ENCODE peak calls at places on chromosomes 6 and 20, in eight cellular contexts. One of them, this sample, is unnamed.

GRCh38 chr6:441126-441920 is 49.8 kb downstream of the IRF4 start:
- DNase-seq in NCI-H1105: no peak
- DNase-seq in EH: no peak
- DNase-seq in HTR-8/SVneo: no peak
- DNase-seq in CD8-positive, alpha-beta memory T cell: no peak
- DNase-seq in activated CD8-positive, alpha-beta T cell treated with anti-CD3 and anti-CD28 coated beads for 36 hours: no peak
- DNase-seq in stimulated activated CD4-positive, alpha-beta T cell treated with anti-CD3 and anti-CD28 coated beads, Interleukin-1b, Interleukin-23, amount 100 ng/mL, for 24 hours: no peak
- DNase-seq in HEK293T: no peak
- DNase-seq in this sample: no peak

GRCh38 chr6:33384581-33385020 is 7.0 kb upstream of the KIFC1 start:
- DNase-seq in NCI-H1105: no peak
- DNase-seq in EH: peak
- DNase-seq in HTR-8/SVneo: peak
- DNase-seq in CD8-positive, alpha-beta memory T cell: no peak
- DNase-seq in activated CD8-positive, alpha-beta T cell treated with anti-CD3 and anti-CD28 coated beads for 36 hours: no peak
- DNase-seq in stimulated activated CD4-positive, alpha-beta T cell treated with anti-CD3 and anti-CD28 coated beads, Interleukin-1b, Interleukin-23, amount 100 ng/mL, for 24 hours: no peak
- DNase-seq in HEK293T: peak
- DNase-seq in this sample: peak

GRCh38 chr6:26312501-26313390 is 52.3 kb upstream of the BTN3A2 start:
- DNase-seq in NCI-H1105: peak
- DNase-seq in EH: peak
- DNase-seq in HTR-8/SVneo: no peak
- DNase-seq in CD8-positive, alpha-beta memory T cell: peak
- DNase-seq in activated CD8-positive, alpha-beta T cell treated with anti-CD3 and anti-CD28 coated beads for 36 hours: peak
- DNase-seq in stimulated activated CD4-positive, alpha-beta T cell treated with anti-CD3 and anti-CD28 coated beads, Interleukin-1b, Interleukin-23, amount 100 ng/mL, for 24 hours: peak
- DNase-seq in HEK293T: no peak
- DNase-seq in this sample: peak

GRCh38 chr6:119350202-119351004 is 842 bp upstream of the MAN1A1 start:
- DNase-seq in NCI-H1105: peak
- DNase-seq in EH: peak
- DNase-seq in HTR-8/SVneo: no peak
- DNase-seq in CD8-positive, alpha-beta memory T cell: peak
- DNase-seq in activated CD8-positive, alpha-beta T cell treated with anti-CD3 and anti-CD28 coated beads for 36 hours: peak
- DNase-seq in stimulated activated CD4-positive, alpha-beta T cell treated with anti-CD3 and anti-CD28 coated beads, Interleukin-1b, Interleukin-23, amount 100 ng/mL, for 24 hours: peak
- DNase-seq in HEK293T: peak
- DNase-seq in this sample: peak

GRCh38 chr6:40882321-40882720 is 156.7 kb downstream of the UNC5CL start:
- DNase-seq in NCI-H1105: peak
- DNase-seq in EH: no peak
- DNase-seq in HTR-8/SVneo: no peak
- DNase-seq in CD8-positive, alpha-beta memory T cell: no peak
- DNase-seq in activated CD8-positive, alpha-beta T cell treated with anti-CD3 and anti-CD28 coated beads for 36 hours: no peak
- DNase-seq in stimulated activated CD4-positive, alpha-beta T cell treated with anti-CD3 and anti-CD28 coated beads, Interleukin-1b, Interleukin-23, amount 100 ng/mL, for 24 hours: no peak
- DNase-seq in HEK293T: peak
- DNase-seq in this sample: no peak

GRCh38 chr6:107561325-107561724 is 71.4 kb downstream of the SOBP start:
- DNase-seq in NCI-H1105: no peak
- DNase-seq in EH: no peak
- DNase-seq in HTR-8/SVneo: no peak
- DNase-seq in CD8-positive, alpha-beta memory T cell: no peak
- DNase-seq in activated CD8-positive, alpha-beta T cell treated with anti-CD3 and anti-CD28 coated beads for 36 hours: no peak
- DNase-seq in stimulated activated CD4-positive, alpha-beta T cell treated with anti-CD3 and anti-CD28 coated beads, Interleukin-1b, Interleukin-23, amount 100 ng/mL, for 24 hours: no peak
- DNase-seq in HEK293T: no peak
- DNase-seq in this sample: no peak

GRCh38 chr6:56840467-56841371 is 114.2 kb upstream of the BEND6 start:
- DNase-seq in NCI-H1105: peak
- DNase-seq in EH: peak
- DNase-seq in HTR-8/SVneo: peak
- DNase-seq in CD8-positive, alpha-beta memory T cell: no peak
- DNase-seq in activated CD8-positive, alpha-beta T cell treated with anti-CD3 and anti-CD28 coated beads for 36 hours: no peak
- DNase-seq in stimulated activated CD4-positive, alpha-beta T cell treated with anti-CD3 and anti-CD28 coated beads, Interleukin-1b, Interleukin-23, amount 100 ng/mL, for 24 hours: no peak
- DNase-seq in HEK293T: no peak
- DNase-seq in this sample: peak

GRCh38 chr6:37092851-37093727 is 76.9 kb upstream of the PIM1 start:
- DNase-seq in NCI-H1105: no peak
- DNase-seq in EH: no peak
- DNase-seq in HTR-8/SVneo: no peak
- DNase-seq in CD8-positive, alpha-beta memory T cell: no peak
- DNase-seq in activated CD8-positive, alpha-beta T cell treated with anti-CD3 and anti-CD28 coated beads for 36 hours: no peak
- DNase-seq in stimulated activated CD4-positive, alpha-beta T cell treated with anti-CD3 and anti-CD28 coated beads, Interleukin-1b, Interleukin-23, amount 100 ng/mL, for 24 hours: no peak
- DNase-seq in HEK293T: no peak
- DNase-seq in this sample: peak

GRCh38 chr20:19849341-19850189 is 91.5 kb downstream of the RIN2 start:
- DNase-seq in NCI-H1105: no peak
- DNase-seq in EH: peak
- DNase-seq in HTR-8/SVneo: no peak
- DNase-seq in CD8-positive, alpha-beta memory T cell: no peak
- DNase-seq in activated CD8-positive, alpha-beta T cell treated with anti-CD3 and anti-CD28 coated beads for 36 hours: no peak
- DNase-seq in stimulated activated CD4-positive, alpha-beta T cell treated with anti-CD3 and anti-CD28 coated beads, Interleukin-1b, Interleukin-23, amount 100 ng/mL, for 24 hours: no peak
- DNase-seq in HEK293T: no peak
- DNase-seq in this sample: peak

GRCh38 chr6:26739811-26740210 is 80.3 kb upstream of the ZNF322 start:
- DNase-seq in NCI-H1105: no peak
- DNase-seq in EH: no peak
- DNase-seq in HTR-8/SVneo: no peak
- DNase-seq in CD8-positive, alpha-beta memory T cell: no peak
- DNase-seq in activated CD8-positive, alpha-beta T cell treated with anti-CD3 and anti-CD28 coated beads for 36 hours: no peak
- DNase-seq in stimulated activated CD4-positive, alpha-beta T cell treated with anti-CD3 and anti-CD28 coated beads, Interleukin-1b, Interleukin-23, amount 100 ng/mL, for 24 hours: no peak
- DNase-seq in HEK293T: no peak
- DNase-seq in this sample: no peak